ENCODE peak calls at places on chromosomes 7 and 10, in nine cellular contexts. N is K562; O is stimulated activated CD4-positive, alpha-beta T cell treated with anti-CD3 and anti-CD28 coated beads, Interleukin-12 subunit alpha, Interleukin-12 subunit beta, amount 100 ng/mL, for 4 hours; Q is Caki2; P is T-helper 2 cell; U is fibroblast of the aortic adventitia; T is ureter; E is HEK293T; D is AG08396. V is an unnamed sample.

GRCh38 chr7:73578342-73579124 is at the start of gene TBL2:
- DNase-seq in N (peak), O (peak), Q (peak), P (peak), U (peak), T (peak), E (peak), D (peak), V (peak)

GRCh38 chr10:28930520-28931495 is 253.5 kb downstream of the BAMBI start:
- DNase-seq in N (no peak), O (no peak), Q (no peak), P (no peak), U (no peak), T (no peak), E (no peak), D (no peak), V (no peak)

GRCh38 chr7:132690174-132690573 is 113.9 kb upstream of the PLXNA4 start:
- DNase-seq in N (no peak), O (no peak), Q (no peak), P (no peak), U (no peak), T (no peak), E (no peak), D (no peak), V (no peak)

GRCh38 chr10:78342787-78343186 is 309.1 kb downstream of the RPS24 start:
- DNase-seq in N (no peak), O (no peak), Q (no peak), P (no peak), U (no peak), T (peak), E (no peak), D (no peak), V (no peak)

GRCh38 chr7:157745721-157746709 is 409.2 kb downstream of the DNAJB6 start:
- DNase-seq in N (no peak), O (no peak), Q (no peak), P (no peak), U (no peak), T (no peak), E (no peak), D (no peak), V (no peak)

GRCh38 chr7:13262929-13263530 is 575.6 kb downstream of the ARL4A start:
- DNase-seq in N (peak), O (no peak), Q (peak), P (no peak), U (peak), T (no peak), E (peak), D (peak), V (no peak)

GRCh38 chr10:113709221-113709838 is 29.6 kb downstream of the CASP7 start:
- DNase-seq in N (no peak), O (no peak), Q (no peak), P (no peak), U (peak), T (no peak), E (peak), D (peak), V (peak)

GRCh38 chr7:152462995-152463713 is 27.4 kb upstream of the KMT2C start:
- DNase-seq in N (no peak), O (no peak), Q (no peak), P (no peak), U (peak), T (peak), E (peak), D (peak), V (no peak)

GRCh38 chr10:51001587-51001986 is 72.7 kb upstream of the PRKG1 start:
- DNase-seq in N (peak), O (no peak), Q (no peak), P (no peak), U (peak), T (no peak), E (peak), D (no peak), V (no peak)

GRCh38 chr7:7428806-7429205 is 106.9 kb downstream of the COL28A1 start:
- DNase-seq in N (no peak), O (no peak), Q (no peak), P (no peak), U (peak), T (no peak), E (no peak), D (no peak), V (peak)

GRCh38 chr7:66145404-66145843 is 30.8 kb downstream of the CRCP start:
- DNase-seq in N (no peak), O (no peak), Q (no peak), P (no peak), U (peak), T (peak), E (no peak), D (peak), V (no peak)

GRCh38 chr10:50021646-50022045 is 33.4 kb downstream of the AGAP6 start:
- DNase-seq in N (no peak), O (no peak), Q (no peak), P (no peak), U (no peak), T (no peak), E (no peak), D (no peak), V (no peak)

GRCh38 chr7:107179326-107180163 is 10.7 kb downstream of the HBP1 start:
- DNase-seq in N (no peak), O (no peak), Q (peak), P (no peak), U (peak), T (no peak), E (no peak), D (no peak), V (no peak)

GRCh38 chr10:35268791-35269257 is 67.5 kb upstream of the CCNY start:
- DNase-seq in N (peak), O (no peak), Q (peak), P (no peak), U (peak), T (no peak), E (no peak), D (no peak), V (no peak)

GRCh38 chr7:102042016-102042656 is 224.7 kb downstream of the CUX1 start:
- DNase-seq in N (no peak), O (no peak), Q (no peak), P (no peak), U (peak), T (no peak), E (no peak), D (peak), V (peak)

GRCh38 chr7:158814637-158815036 is 14.7 kb downstream of the ESYT2 start:
- DNase-seq in N (peak), O (no peak), Q (no peak), P (peak), U (no peak), T (no peak), E (no peak), D (no peak), V (no peak)

GRCh38 chr7:12805957-12806356 is 118.5 kb downstream of the ARL4A start:
- DNase-seq in N (no peak), O (no peak), Q (no peak), P (no peak), U (no peak), T (no peak), E (no peak), D (no peak), V (no peak)

GRCh38 chr10:14449293-14449815 is 118.6 kb upstream of the FRMD4A start:
- DNase-seq in N (no peak), O (no peak), Q (no peak), P (no peak), U (no peak), T (no peak), E (no peak), D (no peak), V (no peak)

GRCh38 chr10:47374611-47375536 is 9.2 kb downstream of the ZNF488 start:
- DNase-seq in N (no peak), O (no peak), Q (no peak), P (no peak), U (peak), T (peak), E (no peak), D (peak), V (peak)

GRCh38 chr7:138889566-138889965 is 91.6 kb upstream of the ATP6V0A4 start:
- DNase-seq in N (no peak), O (no peak), Q (no peak), P (no peak), U (no peak), T (no peak), E (no peak), D (no peak), V (no peak)

GRCh38 chr10:100654835-100655759 is 90.3 kb upstream of the PAX2 start:
- DNase-seq in N (no peak), O (peak), Q (no peak), P (peak), U (no peak), T (no peak), E (peak), D (no peak), V (no peak)

GRCh38 chr10:21519981-21520436 is 5.5 kb downstream of the SKIDA1 start:
- DNase-seq in N (no peak), O (no peak), Q (no peak), P (no peak), U (peak), T (no peak), E (no peak), D (peak), V (no peak)

GRCh38 chr7:149865437-149865836 is 8.3 kb upstream of the ATP6V0E2 start:
- DNase-seq in N (no peak), O (peak), Q (no peak), P (peak), U (peak), T (no peak), E (no peak), D (no peak), V (no peak)

GRCh38 chr7:128459394-128459878 is 3.8 kb downstream of the HILPDA start:
- DNase-seq in N (peak), O (peak), Q (peak), P (peak), U (peak), T (peak), E (peak), D (peak), V (no peak)

GRCh38 chr7:74526780-74527179 is 73.1 kb downstream of the GTF2IRD1 start:
- DNase-seq in N (no peak), O (no peak), Q (no peak), P (no peak), U (no peak), T (no peak), E (no peak), D (no peak), V (no peak)

GRCh38 chr10:79555910-79556309 is 4.3 kb downstream of the SFTPA2 start:
- DNase-seq in N (no peak), O (no peak), Q (no peak), P (no peak), U (no peak), T (no peak), E (no peak), D (no peak), V (no peak)

GRCh38 chr7:85074016-85074415 is 112.8 kb downstream of the SEMA3D start:
- DNase-seq in N (no peak), O (no peak), Q (no peak), P (no peak), U (no peak), T (no peak), E (no peak), D (no peak), V (no peak)

GRCh38 chr7:151114151-151115090 is 28.1 kb downstream of the AGAP3 start:
- DNase-seq in N (no peak), O (no peak), Q (no peak), P (no peak), U (no peak), T (peak), E (peak), D (no peak), V (peak)

GRCh38 chr10:63456437-63457210 is 9.2 kb downstream of the JMJD1C start:
- DNase-seq in N (no peak), O (no peak), Q (no peak), P (no peak), U (peak), T (no peak), E (no peak), D (peak), V (no peak)

GRCh38 chr10:92517034-92517655 is 56.7 kb downstream of the IDE start:
- DNase-seq in N (peak), O (peak), Q (peak), P (peak), U (peak), T (peak), E (peak), D (peak), V (peak)

GRCh38 chr10:13102002-13102794 is 2.2 kb downstream of the OPTN start:
- DNase-seq in N (no peak), O (no peak), Q (no peak), P (no peak), U (peak), T (no peak), E (no peak), D (peak), V (no peak)

GRCh38 chr7:139855498-139856270 is 26.6 kb downstream of the TBXAS1 start:
- DNase-seq in N (peak), O (no peak), Q (no peak), P (peak), U (no peak), T (peak), E (no peak), D (no peak), V (no peak)

GRCh38 chr7:99734987-99735386 is at the start of gene CYP3A7:
- DNase-seq in N (no peak), O (no peak), Q (no peak), P (no peak), U (peak), T (no peak), E (no peak), D (no peak), V (no peak)

V was measured in AG09309.